ENCODE peak calls at places on chromosome 6, in five cellular contexts. C is B cell, O is right lobe of liver, V is fibroblast of lung, Y is ovary. R is an unnamed sample.

GRCh38 chr6:141532211-141532610 is 600.5 kb upstream of the GJE1 start:
- DNase-seq in C (no peak), O (peak), V (no peak), Y (no peak), R (no peak)

GRCh38 chr6:108778421-108779186 is 69.6 kb upstream of the ARMC2 start:
- DNase-seq in C (no peak), O (no peak), V (no peak), Y (no peak), R (no peak)

GRCh38 chr6:35973670-35974222 is 50.7 kb downstream of the SLC26A8 start:
- DNase-seq in C (no peak), O (peak), V (no peak), Y (no peak), R (no peak)

GRCh38 chr6:246349-246748 is 45.9 kb upstream of the DUSP22 start:
- DNase-seq in C (no peak), O (no peak), V (no peak), Y (no peak), R (no peak)

GRCh38 chr6:74507649-74508048 is 698.2 kb downstream of the COL12A1 start:
- DNase-seq in C (no peak), O (no peak), V (no peak), Y (no peak), R (no peak)

GRCh38 chr6:11785953-11786579 is 7.5 kb upstream of the ADTRP start:
- DNase-seq in C (peak), O (no peak), V (no peak), Y (no peak), R (no peak)

GRCh38 chr6:139288496-139289040 is 3.2 kb downstream of the TXLNB start:
- DNase-seq in C (no peak), O (no peak), V (no peak), Y (no peak), R (no peak)

GRCh38 chr6:2854394-2854982 is 12.8 kb upstream of the SERPINB1 start:
- DNase-seq in C (no peak), O (no peak), V (no peak), Y (no peak), R (no peak)

GRCh38 chr6:32973144-32973854 is 4.9 kb downstream of the BRD2 start:
- DNase-seq in C (peak), O (peak), V (peak), Y (peak), R (peak)

GRCh38 chr6:108541843-108542795 is 18.6 kb upstream of the FOXO3 start:
- DNase-seq in C (peak), O (peak), V (peak), Y (peak), R (peak)

GRCh38 chr6:81401970-81402690 is 350.4 kb downstream of the TENT5A start:
- DNase-seq in C (no peak), O (no peak), V (peak), Y (no peak), R (no peak)

GRCh38 chr6:134454794-134455193 is 136.9 kb upstream of the SGK1 start:
- DNase-seq in C (no peak), O (no peak), V (peak), Y (no peak), R (no peak)

GRCh38 chr6:25413506-25413905 is 134.3 kb downstream of the CARMIL1 start:
- DNase-seq in C (no peak), O (no peak), V (peak), Y (no peak), R (no peak)

GRCh38 chr6:51855310-51856082 is 231.9 kb downstream of the PKHD1 start:
- DNase-seq in C (peak), O (no peak), V (peak), Y (no peak), R (no peak)

GRCh38 chr6:1797801-1798200 is 188.1 kb downstream of the FOXC1 start:
- DNase-seq in C (no peak), O (no peak), V (peak), Y (no peak), R (no peak)

GRCh38 chr6:148272084-148272483 is 70.6 kb upstream of the SASH1 start:
- DNase-seq in C (no peak), O (no peak), V (peak), Y (no peak), R (no peak)

GRCh38 chr6:84150680-84151079 is 76.8 kb downstream of the CEP162 start:
- DNase-seq in C (no peak), O (no peak), V (peak), Y (no peak), R (no peak)

GRCh38 chr6:21109421-21110178 is 484.0 kb upstream of the SOX4 start:
- DNase-seq in C (no peak), O (no peak), V (peak), Y (no peak), R (no peak)

GRCh38 chr6:122452509-122452908 is 19.1 kb downstream of the SERINC1 start:
- DNase-seq in C (no peak), O (no peak), V (no peak), Y (no peak), R (no peak)

GRCh38 chr6:148883270-148883669 is 136.4 kb downstream of the UST start:
- DNase-seq in C (no peak), O (no peak), V (peak), Y (no peak), R (no peak)

GRCh38 chr6:42446370-42446769 is 5.4 kb downstream of the TRERF1 start:
- DNase-seq in C (no peak), O (no peak), V (no peak), Y (no peak), R (no peak)

GRCh38 chr6:111411978-111412574 is 70.9 kb downstream of the REV3L start:
- DNase-seq in C (peak), O (no peak), V (no peak), Y (no peak), R (no peak)

GRCh38 chr6:34490390-34491090 is 24.7 kb downstream of the PACSIN1 start:
- DNase-seq in C (no peak), O (no peak), V (no peak), Y (no peak), R (no peak)

GRCh38 chr6:33789550-33789895 is 593 bp upstream of the LEMD2 start:
- DNase-seq in C (no peak), O (no peak), V (no peak), Y (peak), R (no peak)

GRCh38 chr6:15793288-15793687 is 130.5 kb upstream of the DTNBP1 start:
- DNase-seq in C (no peak), O (no peak), V (peak), Y (no peak), R (no peak)

GRCh38 chr6:88263591-88263990 is 97.4 kb upstream of the CNR1 start:
- DNase-seq in C (no peak), O (no peak), V (no peak), Y (no peak), R (peak)

GRCh38 chr6:39342692-39343460 is 20.4 kb upstream of the KCNK16 start:
- DNase-seq in C (peak), O (no peak), V (no peak), Y (peak), R (no peak)

GRCh38 chr6:104606361-104606760 is 253.4 kb downstream of the HACE1 start:
- DNase-seq in C (no peak), O (no peak), V (no peak), Y (no peak), R (no peak)

GRCh38 chr6:170062904-170063220 is 228.0 kb downstream of the DLL1 start:
- DNase-seq in C (no peak), O (peak), V (no peak), Y (no peak), R (peak)

GRCh38 chr6:161549977-161550655 is 276.3 kb upstream of the AGPAT4 start:
- DNase-seq in C (no peak), O (no peak), V (peak), Y (no peak), R (no peak)

DNA sequence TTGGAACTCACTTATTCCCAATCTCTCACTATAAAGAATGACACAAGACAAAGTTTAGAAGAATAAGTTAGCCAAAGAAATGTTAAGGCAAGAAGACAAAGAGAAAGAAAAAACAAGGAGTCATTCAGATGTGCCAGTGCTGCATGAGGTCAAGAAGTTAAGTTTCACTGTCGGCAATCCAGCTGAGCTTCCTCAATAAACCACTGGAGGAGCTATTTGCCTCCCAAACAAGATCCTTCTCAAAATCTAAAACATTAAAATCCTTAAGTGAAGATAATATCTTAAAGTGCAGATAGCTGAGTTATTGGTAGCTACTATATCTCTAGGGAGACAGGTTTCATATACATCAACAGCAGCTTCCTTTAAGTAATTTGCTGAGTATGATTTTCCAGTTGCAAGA is 512.3 kb downstream of the HDGFL1 start:
- DNase-seq in C (no peak), O (no peak), V (no peak), Y (no peak), R (no peak)
- TF ChIP-seq CTCF in C (no peak), O (no peak), V (no peak), Y (no peak), R (no peak)

GRCh38 chr6:157981395-157982296 is at the start of gene SYNJ2:
- DNase-seq in C (peak), O (peak), V (peak), Y (peak), R (peak)
- TF ChIP-seq CTCF in C (peak), O (peak), V (peak), Y (peak), R (peak)

GRCh38 chr6:150406948-150407347 is 38.1 kb downstream of the IYD start:
- DNase-seq in C (no peak), O (no peak), V (no peak), Y (no peak), R (no peak)

GRCh38 chr6:150410906-150411305 is 42.1 kb downstream of the IYD start:
- DNase-seq in C (no peak), O (no peak), V (peak), Y (no peak), R (no peak)

GRCh38 chr6:150410395-150410794 is 41.6 kb downstream of the IYD start:
- DNase-seq in C (no peak), O (no peak), V (no peak), Y (no peak), R (no peak)

GRCh38 chr6:150409576-150410066 is 40.8 kb downstream of the IYD start:
- DNase-seq in C (peak), O (no peak), V (no peak), Y (peak), R (no peak)

DNA sequence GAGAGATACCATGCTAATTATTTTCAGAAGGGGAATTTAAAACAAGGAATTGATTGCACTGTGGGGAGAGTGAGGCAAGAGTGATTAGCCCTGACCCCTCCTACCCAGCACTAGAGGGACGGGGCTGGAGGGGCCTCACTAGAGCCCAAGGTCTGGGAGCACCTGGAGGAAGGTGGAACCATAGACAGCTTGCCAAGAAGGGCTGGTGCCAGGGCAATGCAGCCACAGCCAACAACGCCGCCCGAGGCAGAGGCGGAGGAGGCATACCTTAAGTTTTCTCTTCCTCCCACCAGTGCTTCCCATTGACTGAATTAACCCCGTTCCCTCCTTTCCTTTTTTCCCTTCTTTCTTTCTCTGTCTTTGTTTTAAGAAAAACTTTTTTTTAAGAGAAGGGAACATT is 40.0 kb downstream of the IYD start:
- DNase-seq in C (no peak), O (no peak), V (no peak), Y (no peak), R (no peak)
- TF ChIP-seq CTCF in C (no peak), O (no peak), V (no peak), Y (no peak), R (no peak)

GRCh38 chr6:116615937-116616756 is at the start of gene RSPH4A:
- DNase-seq in C (peak), O (peak), V (peak), Y (peak), R (peak)
- TF ChIP-seq CTCF in C (no peak), O (no peak), V (no peak), Y (no peak), R (no peak)

GRCh38 chr6:90860822-90861601 is 274.1 kb upstream of the MAP3K7 start:
- DNase-seq in C (no peak), O (no peak), V (no peak), Y (no peak), R (no peak)

GRCh38 chr6:90865513-90865912 is 278.6 kb upstream of the MAP3K7 start:
- DNase-seq in C (no peak), O (no peak), V (no peak), Y (no peak), R (no peak)

GRCh38 chr6:90859056-90859455 is 272.2 kb upstream of the MAP3K7 start:
- DNase-seq in C (no peak), O (no peak), V (no peak), Y (no peak), R (no peak)

GRCh38 chr6:90859612-90860011 is 272.7 kb upstream of the MAP3K7 start:
- DNase-seq in C (no peak), O (no peak), V (no peak), Y (no peak), R (peak)
- TF ChIP-seq CTCF in C (no peak), O (no peak), V (no peak), Y (no peak), R (no peak)

GRCh38 chr6:29617782-29618557 is 15.0 kb downstream of the GABBR1 start:
- DNase-seq in C (no peak), O (no peak), V (no peak), Y (no peak), R (no peak)
- TF ChIP-seq CTCF in C (peak), O (no peak), V (no peak), Y (no peak), R (peak)

GRCh38 chr6:29720863-29721262 is 2.4 kb upstream of the HLA-F start:
- DNase-seq in C (no peak), O (no peak), V (no peak), Y (no peak), R (no peak)
- TF ChIP-seq CTCF in C (no peak), O (no peak), V (no peak), Y (no peak), R (no peak)

GRCh38 chr6:76881414-76881813 is 581.9 kb downstream of the HTR1B start:
- DNase-seq in C (no peak), O (no peak), V (no peak), Y (no peak), R (no peak)

GRCh38 chr6:76876922-76877553 is 586.3 kb downstream of the HTR1B start:
- DNase-seq in C (no peak), O (no peak), V (peak), Y (peak), R (peak)
- TF ChIP-seq CTCF in C (no peak), O (peak), V (peak), Y (no peak), R (peak)

R was measured in glutamatergic neuron.